ENCODE peak calls at places on chromosomes 5 and 9, in nine cellular contexts. Q is GM13977, B is mammary epithelial cell, O is esophagus squamous epithelium, P is AG09309, F is epithelial cell of esophagus, M is left lung, U is GM23338, C is neural crest cell. S is an unnamed sample.

GRCh38 chr5:30197662-30198061 is 995.8 kb upstream of the CDH6 start:
- DNase-seq in Q (no peak), B (no peak), O (no peak), P (no peak), F (no peak), M (no peak), U (no peak), C (no peak), S (no peak)

GRCh38 chr5:18112066-18112465 is 477.8 kb downstream of the TAF11L14 start:
- DNase-seq in Q (no peak), B (no peak), O (no peak), P (no peak), F (no peak), M (no peak), U (no peak), C (no peak), S (no peak)

GRCh38 chr5:4699592-4699991 is 440.5 kb upstream of the ADAMTS16 start:
- DNase-seq in Q (no peak), B (no peak), O (no peak), P (no peak), F (no peak), M (no peak), U (no peak), C (no peak), S (no peak)

GRCh38 chr9:89426389-89426961 is 71.4 kb downstream of the SEMA4D start:
- DNase-seq in Q (peak), B (no peak), O (no peak), P (no peak), F (no peak), M (no peak), U (no peak), C (no peak), S (no peak)

GRCh38 chr5:103433216-103433615 is 129.4 kb downstream of the NUDT12 start:
- DNase-seq in Q (no peak), B (no peak), O (no peak), P (no peak), F (peak), M (no peak), U (no peak), C (no peak), S (no peak)

GRCh38 chr9:76257224-76257794 is 136.9 kb downstream of the RFK start:
- DNase-seq in Q (no peak), B (no peak), O (no peak), P (no peak), F (no peak), M (no peak), U (no peak), C (no peak), S (peak)

GRCh38 chr5:38468202-38468656 is 88.2 kb downstream of the LIFR start:
- DNase-seq in Q (no peak), B (peak), O (no peak), P (peak), F (peak), M (no peak), U (no peak), C (no peak), S (peak)

GRCh38 chr5:170611446-170612088 is 107.7 kb downstream of the KCNIP1 start:
- DNase-seq in Q (no peak), B (no peak), O (no peak), P (no peak), F (peak), M (no peak), U (no peak), C (no peak), S (peak)

GRCh38 chr5:175863316-175863715 is 8.1 kb upstream of the CPLX2 start:
- DNase-seq in Q (no peak), B (no peak), O (no peak), P (no peak), F (no peak), M (no peak), U (no peak), C (no peak), S (no peak)

GRCh38 chr5:38380522-38380921 is 122.2 kb downstream of the EGFLAM start:
- DNase-seq in Q (no peak), B (no peak), O (no peak), P (no peak), F (no peak), M (no peak), U (no peak), C (no peak), S (no peak)

GRCh38 chr9:123283455-123283854 is 15.1 kb upstream of the STRBP start:
- DNase-seq in Q (no peak), B (no peak), O (no peak), P (no peak), F (no peak), M (no peak), U (no peak), C (no peak), S (no peak)

GRCh38 chr9:123377211-123377971 is 21.4 kb downstream of the CRB2 start:
- DNase-seq in Q (no peak), B (no peak), O (no peak), P (no peak), F (peak), M (peak), U (no peak), C (no peak), S (no peak)

GRCh38 chr5:107743357-107744000 is 72.7 kb upstream of the EFNA5 start:
- DNase-seq in Q (no peak), B (peak), O (no peak), P (peak), F (peak), M (no peak), U (no peak), C (no peak), S (peak)

GRCh38 chr5:76790632-76791290 is 28.1 kb upstream of the F2RL1 start:
- DNase-seq in Q (no peak), B (peak), O (no peak), P (peak), F (peak), M (no peak), U (no peak), C (no peak), S (peak)

GRCh38 chr5:139462582-139463276 is at the start of gene ECSCR:
- DNase-seq in Q (no peak), B (no peak), O (no peak), P (no peak), F (no peak), M (peak), U (peak), C (no peak), S (peak)

GRCh38 chr9:93258818-93259489 is 75.0 kb downstream of the WNK2 start:
- DNase-seq in Q (no peak), B (no peak), O (no peak), P (no peak), F (no peak), M (peak), U (no peak), C (no peak), S (no peak)

GRCh38 chr9:3880851-3881250 is 355.1 kb upstream of the RFX3 start:
- DNase-seq in Q (no peak), B (peak), O (no peak), P (peak), F (peak), M (no peak), U (no peak), C (no peak), S (peak)

GRCh38 chr5:137700282-137700680 is 35.6 kb downstream of the KLHL3 start:
- DNase-seq in Q (no peak), B (no peak), O (no peak), P (peak), F (no peak), M (no peak), U (no peak), C (no peak), S (no peak)

GRCh38 chr9:127283917-127284316 is 19.3 kb downstream of the GARNL3 start:
- DNase-seq in Q (no peak), B (peak), O (no peak), P (peak), F (peak), M (no peak), U (peak), C (no peak), S (peak)

GRCh38 chr9:97853056-97853843 is at the start of gene FOXE1:
- DNase-seq in Q (no peak), B (peak), O (no peak), P (no peak), F (peak), M (peak), U (peak), C (no peak), S (no peak)

GRCh38 chr9:104895572-104895971 is 32.4 kb downstream of the ABCA1 start:
- DNase-seq in Q (no peak), B (peak), O (no peak), P (peak), F (peak), M (no peak), U (no peak), C (no peak), S (peak)

GRCh38 chr9:86909388-86909787 is 37.9 kb downstream of the GAS1 start:
- DNase-seq in Q (no peak), B (no peak), O (no peak), P (peak), F (peak), M (no peak), U (no peak), C (no peak), S (peak)

GRCh38 chr9:115208503-115208902 is 90.5 kb upstream of the TNC start:
- DNase-seq in Q (no peak), B (peak), O (no peak), P (peak), F (no peak), M (no peak), U (no peak), C (no peak), S (no peak)

GRCh38 chr9:14212697-14213420 is 101.1 kb downstream of the NFIB start:
- DNase-seq in Q (no peak), B (no peak), O (no peak), P (no peak), F (no peak), M (no peak), U (no peak), C (no peak), S (no peak)

GRCh38 chr5:59348189-59348588 is 545.3 kb downstream of the PDE4D start:
- DNase-seq in Q (no peak), B (peak), O (no peak), P (no peak), F (peak), M (no peak), U (peak), C (no peak), S (no peak)
- TF ChIP-seq CTCF in Q (no peak), B (peak), O (no peak), P (no peak), F (peak), M (no peak), U (no peak), C (no peak), S (no peak)

GRCh38 chr5:136374638-136375037 is 9.3 kb upstream of the TRPC7 start:
- DNase-seq in Q (no peak), B (no peak), O (no peak), P (no peak), F (no peak), M (no peak), U (no peak), C (no peak), S (no peak)

GRCh38 chr5:136375920-136376319 is 10.6 kb upstream of the TRPC7 start:
- DNase-seq in Q (no peak), B (no peak), O (no peak), P (no peak), F (peak), M (no peak), U (no peak), C (no peak), S (no peak)

GRCh38 chr5:136374003-136374402 is 8.7 kb upstream of the TRPC7 start:
- DNase-seq in Q (no peak), B (peak), O (no peak), P (no peak), F (peak), M (no peak), U (peak), C (no peak), S (peak)
- TF ChIP-seq CTCF in Q (peak), B (peak), O (no peak), P (peak), F (peak), M (no peak), U (peak), C (peak), S (peak)

DNA sequence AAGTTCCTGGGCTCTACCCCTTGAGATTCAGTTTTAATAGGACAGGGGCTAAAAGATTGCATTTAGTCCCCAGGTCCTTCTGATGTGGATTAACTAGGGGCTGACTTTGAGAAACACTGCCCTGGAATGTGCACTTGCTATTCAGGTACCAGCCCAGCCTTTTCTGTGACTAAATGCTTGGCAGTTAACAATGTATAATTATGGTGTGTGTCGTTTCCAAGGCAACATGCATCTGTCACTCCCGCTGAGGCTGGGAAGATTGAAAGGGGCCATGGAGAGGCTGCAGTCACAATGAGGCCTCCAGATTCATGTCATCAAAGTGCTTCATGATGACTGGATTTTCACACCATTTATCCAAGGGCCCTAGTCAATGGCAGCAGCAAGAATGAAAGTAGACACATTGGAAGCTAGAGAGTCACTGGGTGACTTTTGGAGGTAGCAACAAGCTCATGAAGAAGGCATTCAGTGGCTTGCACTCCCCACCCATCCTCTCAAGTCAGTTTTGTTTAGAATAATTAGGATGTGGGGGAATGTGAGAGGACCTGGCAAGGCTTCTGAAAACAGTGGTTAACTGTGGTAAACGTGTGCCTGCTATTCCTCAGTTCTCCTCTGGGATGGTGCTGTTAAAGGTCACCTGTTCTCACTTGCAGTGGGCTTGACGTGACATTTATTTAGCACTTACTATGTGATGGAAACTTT is 28.3 kb downstream of the RAI14 start:
- DNase-seq in Q (no peak), B (peak), O (no peak), P (no peak), F (peak), M (no peak), U (peak), C (peak), S (peak)
- TF ChIP-seq CTCF in Q (no peak), B (peak), O (no peak), P (no peak), F (peak), M (no peak), U (peak), C (peak), S (peak)

DNA sequence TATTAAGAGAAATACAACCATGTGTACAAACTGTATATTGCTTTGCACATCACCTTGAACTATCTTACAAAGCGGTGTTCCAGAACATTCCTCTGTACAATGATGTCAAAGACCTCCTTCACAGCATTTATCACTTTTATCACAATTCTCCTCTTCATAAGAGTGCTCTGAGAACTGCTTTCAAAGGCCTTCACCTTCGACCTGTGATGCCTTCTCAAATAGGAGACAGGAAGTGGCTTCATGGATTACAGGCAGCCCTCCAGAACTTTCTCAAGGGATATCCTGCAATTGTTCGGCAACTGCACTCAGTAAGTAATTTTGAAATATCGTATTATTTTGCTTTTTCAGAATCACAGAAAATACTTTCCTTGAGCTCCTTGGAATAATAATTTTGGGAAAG is 68.0 kb upstream of the IL7R start:
- DNase-seq in Q (no peak), B (no peak), O (no peak), P (no peak), F (no peak), M (no peak), U (no peak), C (no peak), S (no peak)
- TF ChIP-seq CTCF in Q (no peak), B (no peak), O (no peak), P (no peak), F (no peak), M (no peak), U (no peak), C (no peak), S (no peak)

GRCh38 chr5:135233477-135233876 is 165.6 kb downstream of the MACROH2A1 start:
- DNase-seq in Q (no peak), B (no peak), O (no peak), P (no peak), F (no peak), M (no peak), U (no peak), C (no peak), S (no peak)

GRCh38 chr5:135236187-135236835 is 162.7 kb downstream of the MACROH2A1 start:
- DNase-seq in Q (no peak), B (no peak), O (no peak), P (no peak), F (no peak), M (no peak), U (no peak), C (no peak), S (no peak)

GRCh38 chr5:135235551-135236100 is 163.4 kb downstream of the MACROH2A1 start:
- DNase-seq in Q (no peak), B (no peak), O (no peak), P (no peak), F (peak), M (no peak), U (no peak), C (no peak), S (no peak)

GRCh38 chr5:135234242-135235000 is 164.6 kb downstream of the MACROH2A1 start:
- DNase-seq in Q (no peak), B (no peak), O (no peak), P (no peak), F (no peak), M (no peak), U (no peak), C (no peak), S (no peak)

DNA sequence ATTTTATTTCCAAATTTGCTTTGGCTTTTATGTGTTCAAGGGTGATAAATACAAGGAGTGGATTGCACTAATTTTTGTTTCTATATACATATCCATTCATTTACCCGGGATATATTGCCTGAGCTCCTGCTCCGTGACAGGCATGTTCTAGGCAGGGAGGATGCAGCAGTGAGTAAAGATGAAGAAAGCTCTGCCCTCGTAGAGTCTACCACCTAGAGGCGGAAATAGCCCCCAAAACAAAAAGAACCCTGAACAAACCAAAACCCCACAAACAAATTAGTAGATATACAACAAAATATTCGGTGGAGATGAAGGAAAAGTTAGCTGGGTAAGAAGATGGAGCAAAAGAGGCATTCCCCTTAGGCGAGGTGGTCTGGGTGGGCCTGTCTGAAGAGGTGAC is 164.0 kb downstream of the MACROH2A1 start:
- DNase-seq in Q (no peak), B (no peak), O (no peak), P (no peak), F (no peak), M (no peak), U (no peak), C (no peak), S (no peak)
- TF ChIP-seq CTCF in Q (no peak), B (no peak), O (no peak), P (no peak), F (no peak), M (no peak), U (no peak), C (no peak), S (no peak)

DNA sequence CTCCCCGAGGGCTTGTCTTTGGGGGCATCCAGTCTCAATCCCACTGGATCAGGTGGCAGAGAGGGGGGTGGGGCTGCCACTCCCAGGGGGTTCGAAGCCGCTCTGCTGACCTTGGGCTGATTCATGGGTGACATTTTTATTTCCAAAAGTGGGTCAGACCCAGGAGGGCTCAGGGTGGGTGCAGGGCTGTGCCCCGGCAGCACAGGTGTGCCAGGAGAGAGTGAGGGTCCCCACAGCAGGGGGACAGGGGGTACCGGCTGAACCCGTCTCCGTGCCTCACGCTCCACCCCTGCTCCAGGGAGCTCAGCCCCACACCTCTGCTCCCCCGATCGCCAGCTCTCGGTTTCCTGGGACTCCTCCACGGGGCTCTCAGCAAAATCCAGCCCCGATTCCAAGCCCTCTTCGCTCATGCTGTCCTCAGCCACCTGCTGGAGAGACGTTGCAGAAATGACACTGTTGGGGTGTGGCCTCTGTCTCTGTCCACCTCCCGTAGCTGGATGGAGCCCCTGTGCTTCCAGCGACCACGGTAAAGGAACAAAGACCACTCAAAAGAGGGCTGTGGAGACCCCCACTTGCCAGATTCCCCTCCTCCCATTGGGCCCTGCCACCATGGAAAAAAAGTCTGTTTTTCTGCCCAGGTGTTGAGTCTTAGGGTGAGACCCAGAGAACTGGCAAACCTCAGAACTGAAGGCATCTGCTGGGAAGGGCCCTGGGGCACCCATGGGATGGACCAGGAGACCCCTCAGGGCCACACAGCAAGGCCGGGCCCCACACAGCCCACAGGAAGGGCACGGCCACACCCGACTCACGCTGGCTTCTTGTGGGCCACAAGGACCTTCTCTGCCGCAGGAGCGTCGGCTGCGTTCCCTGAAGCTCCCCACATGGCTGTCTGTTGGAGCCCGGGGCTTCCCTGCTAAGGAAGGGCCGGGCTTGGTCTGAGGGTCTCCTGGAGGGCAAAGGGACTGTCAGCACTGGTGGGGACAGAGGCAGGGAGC is 10.6 kb upstream of the QSOX2 start:
- DNase-seq in Q (no peak), B (no peak), O (no peak), P (no peak), F (no peak), M (peak), U (no peak), C (no peak), S (no peak)
- TF ChIP-seq CTCF in Q (no peak), B (peak), O (no peak), P (peak), F (peak), M (no peak), U (peak), C (peak), S (no peak)

GRCh38 chr5:94832685-94833084 is 214.2 kb downstream of the SLF1 start:
- DNase-seq in Q (no peak), B (no peak), O (no peak), P (no peak), F (no peak), M (no peak), U (no peak), C (no peak), S (no peak)

DNA sequence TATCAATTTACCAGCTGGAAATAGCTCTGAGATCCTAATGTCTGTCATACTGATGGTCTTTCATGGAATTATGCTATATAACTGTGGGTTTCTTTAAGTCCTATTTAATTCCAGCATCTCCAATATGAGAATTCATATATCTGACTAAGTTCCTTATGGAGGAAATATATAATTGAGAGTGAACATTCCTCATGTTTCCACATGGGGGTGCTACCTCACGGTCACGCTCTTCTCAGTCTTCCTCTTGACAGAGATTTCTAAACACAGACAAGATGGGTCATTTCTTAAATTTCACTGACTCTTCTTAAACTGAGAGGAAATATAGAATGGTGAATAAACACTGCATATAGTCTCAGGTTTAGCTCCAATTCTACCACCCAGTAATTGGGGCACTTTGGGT is 212.1 kb downstream of the SLF1 start:
- DNase-seq in Q (peak), B (peak), O (no peak), P (no peak), F (peak), M (no peak), U (peak), C (no peak), S (peak)
- TF ChIP-seq CTCF in Q (peak), B (peak), O (no peak), P (peak), F (peak), M (no peak), U (peak), C (peak), S (peak)

GRCh38 chr9:24073237-24073636 is 247.2 kb upstream of the ELAVL2 start:
- DNase-seq in Q (no peak), B (no peak), O (no peak), P (no peak), F (no peak), M (no peak), U (peak), C (no peak), S (no peak)
- TF ChIP-seq CTCF in Q (no peak), B (no peak), O (no peak), P (no peak), F (no peak), M (no peak), U (no peak), C (no peak), S (no peak)

S was measured in fibroblast of pulmonary artery.